ENCODE peak calls at places on chromosomes 5 and 9, in eight cellular contexts. A is stimulated activated CD8-positive, alpha-beta memory T cell treated with anti-CD3 and anti-CD28 coated beads, Interleukin-7, amount 100 ng/mL, for 48 hours; R is AG09309; O is dorsolateral prefrontal cortex; K is cerebellar cortex; X is kidney glomerular epithelial cell; T is neural crest cell; P is fibroblast of lung. L is an unnamed sample.

GRCh38 chr5:137565450-137565849 is 66.3 kb upstream of the SPOCK1 start:
- DNase-seq in R (peak), T (no peak), X (peak), A (no peak), K (peak), P (peak), O (no peak), L (no peak)

GRCh38 chr5:10323588-10324488 is 16.1 kb upstream of the CMBL start:
- DNase-seq in R (no peak), A (no peak), P (peak), K (no peak), O (no peak), T (no peak), X (no peak), L (peak)

GRCh38 chr5:6083311-6083941 is 294.9 kb downstream of the MED10 start:
- DNase-seq in A (no peak), K (no peak), R (no peak), O (no peak), T (no peak), P (no peak), X (no peak), L (no peak)

GRCh38 chr9:93136011-93136440 is 2.0 kb upstream of the NINJ1 start:
- DNase-seq in P (no peak), X (peak), O (no peak), R (no peak), T (no peak), A (no peak), K (peak), L (no peak)

GRCh38 chr5:14428302-14429081 is 153.1 kb upstream of the OTULINL start:
- DNase-seq in T (no peak), K (no peak), R (no peak), A (no peak), P (peak), X (no peak), O (no peak), L (no peak)

GRCh38 chr5:56819027-56819881 is 3.9 kb downstream of the MAP3K1 start:
- DNase-seq in P (peak), X (peak), K (no peak), R (no peak), T (no peak), A (no peak), O (no peak), L (no peak)

GRCh38 chr9:32351845-32352244 is 32.6 kb upstream of the ACO1 start:
- DNase-seq in A (no peak), K (no peak), R (no peak), T (no peak), X (no peak), O (no peak), P (peak), L (peak)

GRCh38 chr5:436641-436975 is 6.4 kb upstream of the EXOC3 start:
- DNase-seq in K (no peak), O (peak), X (no peak), P (no peak), T (no peak), R (no peak), A (no peak), L (no peak)

GRCh38 chr5:139638090-139638735 is 9.9 kb upstream of the CXXC5 start:
- DNase-seq in R (peak), A (no peak), T (no peak), K (peak), X (no peak), P (peak), O (peak), L (peak)

GRCh38 chr9:35518212-35518917 is 28.5 kb downstream of the RUSC2 start:
- DNase-seq in K (peak), P (peak), O (no peak), R (peak), T (no peak), X (peak), A (no peak), L (peak)

GRCh38 chr5:125882061-125882460 is 541.1 kb upstream of the GRAMD2B start:
- DNase-seq in A (no peak), K (no peak), X (no peak), O (no peak), P (no peak), R (no peak), T (no peak), L (no peak)

GRCh38 chr5:101929628-101930027 is 366.5 kb downstream of the SLCO4C1 start:
- DNase-seq in A (no peak), X (no peak), O (no peak), R (no peak), P (no peak), K (no peak), T (no peak), L (no peak)

GRCh38 chr5:119309290-119309818 is 46.5 kb upstream of the TNFAIP8 start:
- DNase-seq in O (no peak), X (no peak), A (no peak), K (no peak), P (no peak), T (no peak), R (no peak), L (no peak)

GRCh38 chr5:55829956-55830355 is 21.2 kb upstream of the IL31RA start:
- DNase-seq in O (no peak), A (no peak), P (peak), X (no peak), K (no peak), T (no peak), R (no peak), L (no peak)

GRCh38 chr5:64569880-64570279 is 64.1 kb downstream of the RGS7BP start:
- DNase-seq in A (no peak), X (no peak), P (no peak), K (no peak), O (no peak), T (no peak), R (no peak), L (no peak)

GRCh38 chr5:1004598-1005361 is 3.8 kb upstream of the NKD2 start:
- DNase-seq in A (no peak), T (peak), X (no peak), P (peak), O (peak), K (no peak), R (no peak), L (no peak)

GRCh38 chr9:32954642-32955041 is 46.8 kb downstream of the APTX start:
- DNase-seq in K (no peak), P (peak), R (peak), A (no peak), T (no peak), X (no peak), O (no peak), L (peak)

GRCh38 chr9:136847827-136848392 is 1.3 kb upstream of the PHPT1 start:
- DNase-seq in T (peak), X (peak), K (peak), A (peak), O (no peak), R (no peak), P (peak), L (peak)

GRCh38 chr5:44167540-44167939 is 221.7 kb downstream of the FGF10 start:
- DNase-seq in K (no peak), R (no peak), X (no peak), O (no peak), A (no peak), P (no peak), T (no peak), L (no peak)

GRCh38 chr5:150670275-150670960 is 9.4 kb downstream of the MYOZ3 start:
- DNase-seq in R (no peak), O (no peak), P (no peak), K (no peak), T (no peak), X (no peak), A (no peak), L (no peak)

GRCh38 chr5:146718628-146719027 is 159.9 kb downstream of the PPP2R2B start:
- DNase-seq in T (no peak), O (no peak), A (no peak), K (no peak), R (no peak), X (no peak), P (no peak), L (no peak)

GRCh38 chr5:165573445-165573844 is 2068.0 kb downstream of the MAT2B start:
- DNase-seq in X (no peak), O (no peak), K (no peak), A (no peak), R (no peak), P (peak), T (no peak), L (no peak)

GRCh38 chr5:166907314-166907713 is 1384.1 kb upstream of the WWC1 start:
- DNase-seq in K (no peak), A (no peak), P (peak), X (peak), T (no peak), O (no peak), R (no peak), L (peak)

GRCh38 chr9:116276651-116277121 is 123.1 kb downstream of the PAPPA start:
- DNase-seq in O (no peak), K (no peak), R (no peak), P (peak), A (no peak), T (no peak), X (no peak), L (no peak)

GRCh38 chr5:93746406-93747056 is 5.1 kb upstream of the POU5F2 start:
- DNase-seq in X (peak), R (no peak), T (no peak), P (peak), O (no peak), A (no peak), K (no peak), L (no peak)

GRCh38 chr5:142363619-142363963 is 38.8 kb upstream of the SPRY4 start:
- DNase-seq in T (no peak), O (no peak), R (no peak), K (no peak), A (no peak), P (no peak), X (no peak), L (no peak)

GRCh38 chr5:115389799-115390382 is 93.4 kb upstream of the CCDC112 start:
- DNase-seq in T (no peak), P (no peak), R (no peak), X (no peak), K (no peak), A (no peak), O (no peak), L (no peak)

L was measured in H4.